ENCODE peak calls at places on chromosomes 6 and 20, in eight cellular contexts. W, C, V, A, M, N, G and T are unnamed samples. For H3K4me1 and H3K9me3, the result is how much of the 10 kb centered on the place peaks cover.

GRCh38 chr20:59466107-59466815 is 138.1 kb upstream of the PHACTR3 start:
- DNase-seq in A (no peak), C (no peak), V (no peak), N (no peak), G (no peak), M (no peak), W (no peak), T (no peak)

GRCh38 chr20:56163806-56164205 is 84.7 kb upstream of the MC3R start:
- DNase-seq in M (no peak), N (no peak), G (no peak), W (peak), V (no peak), C (no peak), A (no peak), T (no peak)

GRCh38 chr20:20856306-20856705 is 143.9 kb upstream of the RALGAPA2 start:
- DNase-seq in M (no peak), W (no peak), C (no peak), V (no peak), A (no peak), G (no peak), N (no peak), T (no peak)

GRCh38 chr6:137261393-137262154 is 42.4 kb upstream of the IFNGR1 start:
- DNase-seq in N (no peak), W (peak), V (no peak), G (peak), M (no peak), A (no peak), C (no peak), T (no peak)

GRCh38 chr20:46680684-46681031 is 8.6 kb downstream of the TP53RK start:
- DNase-seq in A (no peak), M (no peak), C (no peak), V (no peak), N (no peak), W (no peak), G (no peak), T (no peak)

GRCh38 chr20:48215536-48215935 is 430.3 kb upstream of the SULF2 start:
- DNase-seq in G (no peak), C (peak), A (no peak), N (no peak), M (no peak), V (no peak), W (no peak), T (no peak)

GRCh38 chr6:6749791-6750434 is 161.4 kb downstream of the LY86 start:
- DNase-seq in M (no peak), G (no peak), W (peak), N (no peak), C (peak), A (peak), V (peak), T (no peak)

GRCh38 chr6:97630592-97630991 is 347.6 kb upstream of the MMS22L start:
- DNase-seq in V (no peak), M (no peak), G (no peak), A (no peak), W (no peak), C (no peak), N (no peak), T (no peak)

GRCh38 chr20:62946918-62947317 is 5.6 kb upstream of the SLC17A9 start:
- DNase-seq in C (no peak), A (peak), W (no peak), M (no peak), N (no peak), V (peak), G (no peak), T (no peak)

GRCh38 chr6:150491796-150492142 is 107.9 kb upstream of the PLEKHG1 start:
- DNase-seq in N (no peak), M (no peak), V (no peak), C (no peak), W (no peak), G (no peak), A (no peak), T (no peak)

GRCh38 chr6:3318226-3318625 is 59.5 kb downstream of the PSMG4 start:
- DNase-seq in C (no peak), M (no peak), W (no peak), G (peak), N (no peak), A (no peak), V (peak), T (no peak)

GRCh38 chr6:30196376-30196775 is 16.8 kb downstream of the TRIM26 start:
- DNase-seq in G (no peak), M (no peak), N (no peak), V (no peak), W (no peak), C (no peak), A (no peak), T (no peak)

GRCh38 chr20:59596690-59597089 is 7.7 kb upstream of the PHACTR3 start:
- DNase-seq in G (no peak), A (no peak), C (no peak), N (no peak), M (no peak), V (no peak), W (no peak), T (no peak)

GRCh38 chr6:1251198-1252155 is 60.4 kb upstream of the FOXQ1 start:
- DNase-seq in C (peak), A (no peak), M (no peak), N (no peak), W (no peak), G (no peak), V (no peak), T (no peak)

GRCh38 chr20:18971574-18971973 is 158.0 kb downstream of the SCP2D1 start:
- DNase-seq in M (no peak), A (no peak), W (no peak), V (no peak), C (no peak), N (no peak), G (no peak), T (no peak)

GRCh38 chr6:92047886-92048285 is 1371.5 kb downstream of the EPHA7 start:
- DNase-seq in G (no peak), W (no peak), C (no peak), N (no peak), M (no peak), V (no peak), A (no peak), T (no peak)

GRCh38 chr20:41509316-41509715 is 108.9 kb downstream of the CHD6 start:
- DNase-seq in A (no peak), W (no peak), V (no peak), G (no peak), M (no peak), N (no peak), C (peak), T (no peak)

GRCh38 chr6:6577736-6578135 is 10.8 kb upstream of the LY86 start:
- DNase-seq in W (no peak), G (no peak), N (no peak), A (no peak), M (no peak), C (no peak), V (no peak), T (no peak)

GRCh38 chr20:17835941-17836861 is 132.4 kb downstream of the SNX5 start:
- DNase-seq in N (peak), A (no peak), G (no peak), V (no peak), W (peak), M (no peak), C (peak), T (no peak)

GRCh38 chr6:125974214-125974866 is 12.0 kb upstream of the TRMT11 start:
- DNase-seq in N (no peak), M (no peak), V (no peak), C (no peak), A (no peak), G (peak), W (peak), T (no peak)

GRCh38 chr6:115891111-115891669 is 169.5 kb downstream of the FRK start:
- DNase-seq in C (no peak), W (peak), N (no peak), G (no peak), V (no peak), M (no peak), A (no peak), T (no peak)

GRCh38 chr6:13767121-13767794 is 47.1 kb downstream of the MCUR1 start:
- DNase-seq in C (peak), A (no peak), G (peak), W (no peak), N (peak), M (peak), V (no peak), T (peak)

GRCh38 chr6:38773338-38773737 is 58.2 kb downstream of the DNAH8 start:
- DNase-seq in M (no peak), V (no peak), G (no peak), C (peak), W (peak), A (no peak), N (no peak), T (no peak)

GRCh38 chr6:1390805-1391511 is 1.6 kb downstream of the FOXF2 start:
- DNase-seq in N (peak), M (no peak), W (no peak), V (no peak), C (no peak), A (no peak), G (no peak), T (no peak)

GRCh38 chr6:89928604-89929003 is 34.3 kb downstream of the GJA10 start:
- DNase-seq in G (no peak), A (no peak), C (no peak), W (no peak), M (no peak), V (no peak), N (no peak), T (no peak)

GRCh38 chr6:113122060-113122459 is 735.1 kb upstream of the MARCKS start:
- DNase-seq in W (peak), G (no peak), A (no peak), N (no peak), V (no peak), M (no peak), C (no peak), T (no peak)

GRCh38 chr6:36180126-36180525 is 16.4 kb upstream of the BRPF3 start:
- DNase-seq in A (no peak), V (no peak), M (no peak), C (no peak), W (no peak), N (no peak), G (no peak), T (no peak)
- H3K4me1 ChIP-seq in A (under half), V (under half), M (under half), C (under half), W (under half), N (under half), G (under half), T (under half)

DNA sequence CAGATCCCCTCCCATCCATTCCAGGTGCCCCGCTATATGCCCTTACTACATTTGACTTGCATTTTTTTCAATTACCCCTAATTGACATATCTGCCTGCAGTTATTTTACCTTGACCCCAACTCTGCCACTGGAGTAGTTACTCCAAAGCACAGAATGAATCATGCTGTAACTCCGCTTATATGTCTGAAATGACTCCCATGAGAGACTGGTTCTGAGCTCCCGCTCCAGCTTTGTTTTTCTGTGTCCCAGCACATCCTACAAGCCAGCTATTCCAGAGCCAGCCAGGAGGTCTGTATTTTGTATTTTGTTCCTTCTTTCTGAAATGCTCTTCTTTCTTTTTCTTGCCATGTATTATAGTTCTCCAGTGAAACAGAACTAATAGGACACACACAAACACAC is 10.9 kb upstream of the NOX3 start:
- DNase-seq in C (no peak), N (no peak), G (no peak), M (no peak), V (no peak), A (no peak), W (no peak), T (no peak)
- H3K9me3 ChIP-seq in C (under half), N (under half), G (under half), M (under half), V (under half), A (under half), W (under half), T (under half)

DNA sequence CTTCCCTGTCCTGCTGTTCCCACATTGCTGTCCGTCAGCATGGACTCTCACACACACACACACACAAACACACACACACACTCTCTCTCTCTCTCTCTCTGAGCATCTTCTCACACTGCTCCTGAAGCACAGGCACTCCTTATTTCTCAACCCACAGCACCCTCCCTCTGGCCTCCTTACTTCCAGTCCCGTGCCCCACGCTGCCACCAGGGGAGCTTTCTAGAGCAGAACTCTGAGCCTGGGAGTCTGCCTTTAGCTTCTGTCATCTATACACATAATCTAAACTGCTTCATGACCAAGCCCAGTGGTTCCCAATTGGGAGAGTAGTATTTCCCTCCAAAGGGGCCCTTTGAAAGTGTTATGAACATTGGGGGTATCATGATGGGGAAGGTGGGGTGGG is 29.1 kb downstream of the HECA start:
- DNase-seq in V (no peak), G (peak), A (no peak), W (no peak), C (no peak), M (no peak), N (no peak), T (no peak)
- H3K4me1 ChIP-seq in V (half or more), G (half or more), A (under half), W (under half), C (under half), M (half or more), N (under half), T (half or more)

GRCh38 chr6:61203966-61204496 is 1082.0 kb downstream of the KHDRBS2 start:
- DNase-seq in N (no peak), V (no peak), M (no peak), G (no peak), C (no peak), A (no peak), W (no peak), T (no peak)

GRCh38 chr6:61200444-61200843 is 1085.6 kb downstream of the KHDRBS2 start:
- DNase-seq in W (no peak), V (no peak), C (no peak), N (no peak), M (no peak), A (no peak), G (no peak), T (no peak)
- H3K9me3 ChIP-seq in W (under half), V (half or more), C (under half), N (under half), M (under half), A (under half), G (under half), T (under half)

GRCh38 chr6:111199935-111200822 is 112.9 kb downstream of the SLC16A10 start:
- DNase-seq in V (no peak), C (no peak), G (no peak), A (no peak), M (no peak), N (no peak), W (no peak), T (no peak)
- H3K4me1 ChIP-seq in V (under half), C (under half), G (under half), A (under half), M (under half), N (under half), W (under half), T (under half)